ENCODE peak calls at places on chromosomes 13 and 19, in eight cellular contexts. U is body of pancreas; Z is left colon; Y is C1 segment of cervical spinal cord; N is activated CD8-positive, alpha-beta T cell treated with anti-CD3 and anti-CD28 coated beads for 36 hours; G is stimulated activated naive CD4-positive, alpha-beta T cell; L is GM20000; Q is lung microvascular endothelial cell. T is an unnamed sample.
A peak's percentile ranks its signal among the peaks of the same experiment; 100 is the strongest.

GRCh38 chr13:48478401-48478800 is 54.5 kb downstream of the RCBTB2 start:
- DNase-seq in U (no peak), L (no peak), Z (no peak), Y (no peak), G (no peak), N (no peak), Q (no peak), T (no peak)

GRCh38 chr19:18894254-18895037 is 1.5 kb downstream of the CERS1 start:
- DNase-seq in L (peak; percentile 54), Z (no peak), Y (peak; percentile 70), U (no peak), Q (peak; percentile 34), G (no peak), N (no peak), T (no peak)

GRCh38 chr13:41505209-41505835 is 48.0 kb downstream of the RGCC start:
- DNase-seq in Z (no peak), L (no peak), N (no peak), Y (no peak), U (no peak), Q (no peak), G (no peak), T (no peak)

GRCh38 chr13:71621152-71622124 is 245.6 kb downstream of the DACH1 start:
- DNase-seq in N (no peak), Y (no peak), U (no peak), Z (no peak), G (no peak), L (no peak), Q (no peak), T (no peak)

GRCh38 chr13:30905932-30906383 is at the start of gene MEDAG:
- DNase-seq in Y (no peak), G (no peak), Z (peak; percentile 18), Q (peak; percentile 90), L (no peak), U (peak; percentile 47), N (no peak), T (no peak)

GRCh38 chr19:5296457-5297271 is 43.9 kb downstream of the PTPRS start:
- DNase-seq in U (no peak), G (no peak), Z (no peak), N (no peak), L (no peak), Q (no peak), Y (no peak), T (no peak)

GRCh38 chr19:495440-496332 is 600 bp upstream of the MADCAM1 start:
- DNase-seq in Y (no peak), N (peak; percentile 67), Q (peak; percentile 53), U (no peak), G (peak; percentile 34), L (no peak), Z (no peak), T (no peak)

GRCh38 chr13:93603043-93603442 is 376.4 kb downstream of the GPC6 start:
- DNase-seq in U (no peak), G (no peak), Q (no peak), Y (no peak), N (no peak), Z (no peak), L (no peak), T (no peak)

GRCh38 chr19:4375620-4376228 is 24.6 kb downstream of the SH3GL1 start:
- DNase-seq in Q (peak; percentile 68), U (peak; percentile 69), L (peak; percentile 60), G (no peak), N (no peak), Z (no peak), Y (no peak), T (no peak)